ENCODE peak calls at places on chromosomes 2 and 18, in ten cellular contexts. J is adrenal gland; F is cardiac muscle cell; D is neural progenitor cell; Y is prostate gland; I is Karpas-422; O is PC-3; T is lower lobe of right lung; L is effector memory CD4-positive, alpha-beta T cell; R is testis. G is an unnamed sample. For H3K36me3 and H3K27me3, the result is how much of the 10 kb centered on the place peaks cover.

GRCh38 chr18:46485675-46486200 is 171.3 kb downstream of the LOXHD1 start:
- DNase-seq in O (peak), D (no peak), J (no peak), F (no peak), R (no peak), Y (no peak), L (no peak), I (no peak), T (no peak), G (no peak)

GRCh38 chr2:196481323-196481695 is 158.2 kb upstream of the CCDC150 start:
- DNase-seq in I (no peak), Y (no peak), D (no peak), J (no peak), L (no peak), R (no peak), O (no peak), F (peak), T (no peak), G (no peak)

GRCh38 chr2:108384662-108385393 is 7.1 kb downstream of the SULT1C4 start:
- DNase-seq in I (no peak), R (no peak), T (no peak), Y (no peak), D (no peak), L (no peak), J (no peak), F (no peak), O (no peak), G (no peak)

GRCh38 chr2:219010162-219010756 is 17.0 kb upstream of the CRYBA2 start:
- DNase-seq in J (no peak), Y (no peak), L (no peak), O (peak), I (peak), T (no peak), R (no peak), F (no peak), D (peak), G (peak)

GRCh38 chr2:241197947-241198346 is 9.5 kb downstream of the ANO7 start:
- DNase-seq in D (no peak), F (no peak), J (no peak), L (no peak), R (no peak), I (no peak), T (peak), O (no peak), Y (no peak), G (peak)

GRCh38 chr2:112972423-112973086 is 5.3 kb upstream of the IL36G start:
- DNase-seq in I (no peak), T (no peak), L (no peak), F (no peak), Y (no peak), O (peak), D (no peak), R (no peak), J (no peak), G (no peak)

GRCh38 chr2:168997794-168998193 is 33.3 kb downstream of the ABCB11 start:
- DNase-seq in D (no peak), R (no peak), J (no peak), F (no peak), O (no peak), Y (no peak), I (no peak), T (no peak), L (no peak), G (no peak)

GRCh38 chr2:67514515-67514914 is 117.4 kb downstream of the ETAA1 start:
- DNase-seq in I (no peak), R (no peak), T (no peak), F (no peak), L (no peak), J (no peak), O (peak), D (no peak), Y (no peak), G (no peak)

GRCh38 chr2:102028470-102028869 is 36.7 kb downstream of the IL1R2 start:
- DNase-seq in O (no peak), T (no peak), R (no peak), J (no peak), Y (no peak), D (no peak), L (no peak), I (no peak), F (no peak), G (no peak)

GRCh38 chr2:178291703-178292102 is 97.4 kb downstream of the OSBPL6 start:
- DNase-seq in L (no peak), O (no peak), R (no peak), T (no peak), J (no peak), D (no peak), Y (no peak), F (no peak), I (no peak), G (no peak)

GRCh38 chr2:47058061-47058931 is 96.8 kb downstream of the STPG4 start:
- DNase-seq in D (no peak), F (peak), Y (no peak), O (no peak), J (no peak), I (no peak), T (no peak), L (no peak), R (peak), G (no peak)

GRCh38 chr2:231093956-231094355 is 30.9 kb downstream of the HTR2B start:
- DNase-seq in F (no peak), L (no peak), D (no peak), O (no peak), R (no peak), J (no peak), I (no peak), T (no peak), Y (no peak), G (no peak)

DNA sequence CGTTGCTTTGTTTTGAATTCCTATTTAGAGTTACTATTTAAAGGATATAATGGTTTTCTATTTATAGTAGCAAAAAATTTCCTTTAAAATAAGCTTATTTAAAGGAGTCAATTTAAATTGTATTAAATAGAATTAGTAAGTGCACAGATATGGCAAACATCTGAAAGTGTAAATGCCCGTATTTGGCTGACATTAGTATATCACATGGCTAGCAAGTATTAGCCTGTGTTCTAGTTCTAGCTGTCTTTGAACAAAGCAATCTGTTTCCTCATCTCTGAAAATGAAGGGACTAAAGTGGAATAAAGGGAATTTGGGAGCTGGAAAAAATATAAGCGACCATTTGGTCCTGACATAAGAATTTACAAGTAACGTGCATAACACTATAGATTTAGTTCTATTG is 32.2 kb downstream of the PELI1 start:
- DNase-seq in F (no peak), T (no peak), J (no peak), O (no peak), Y (no peak), D (no peak), R (no peak), I (no peak), L (no peak), G (no peak)
- H3K36me3 ChIP-seq in F (under half), T (under half), J (under half), O (under half), Y (under half), D (under half), R (under half), I (under half), L (under half), G (under half)

DNA sequence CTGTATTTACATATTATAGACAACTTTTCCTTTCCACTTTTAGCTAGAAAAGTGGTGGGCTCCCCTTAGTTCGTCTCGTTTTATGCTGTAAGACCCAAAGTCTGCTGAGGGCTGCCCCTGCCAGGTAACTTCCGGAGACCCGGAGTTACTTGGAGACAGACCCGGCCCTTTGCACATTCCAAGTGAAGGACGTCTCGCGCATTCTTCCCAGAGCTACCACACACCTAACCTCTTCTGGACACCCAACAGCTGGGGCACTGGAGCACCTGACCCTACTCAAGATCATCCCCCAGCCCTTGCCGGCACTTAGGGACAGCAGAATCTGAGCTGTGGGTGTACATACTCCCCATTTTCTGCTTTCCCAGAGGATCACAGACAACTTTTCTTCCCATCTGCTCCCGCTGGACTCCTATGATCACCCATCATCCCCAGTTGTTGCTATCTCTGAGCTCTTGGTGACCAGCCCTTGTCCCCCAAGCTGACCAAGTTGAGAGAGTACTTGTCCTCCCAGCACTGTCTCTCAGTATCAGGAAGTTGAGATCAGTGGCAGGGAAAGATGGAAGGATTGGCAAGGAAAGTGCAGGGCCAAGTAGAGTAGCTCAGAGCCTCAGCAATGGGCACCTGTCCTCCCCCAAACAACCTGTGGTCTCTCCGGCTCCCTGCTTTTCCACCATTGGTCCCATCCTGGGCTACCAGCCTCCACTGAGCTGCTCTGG is 8.4 kb upstream of the SATB2 start:
- DNase-seq in F (no peak), J (no peak), O (no peak), T (no peak), D (peak), Y (no peak), L (no peak), R (no peak), I (no peak), G (peak)
- H3K27me3 ChIP-seq in F (half or more), J (half or more), O (under half), T (half or more), D (half or more), Y (under half), L (half or more), R (under half), I (under half), G (half or more)

DNA sequence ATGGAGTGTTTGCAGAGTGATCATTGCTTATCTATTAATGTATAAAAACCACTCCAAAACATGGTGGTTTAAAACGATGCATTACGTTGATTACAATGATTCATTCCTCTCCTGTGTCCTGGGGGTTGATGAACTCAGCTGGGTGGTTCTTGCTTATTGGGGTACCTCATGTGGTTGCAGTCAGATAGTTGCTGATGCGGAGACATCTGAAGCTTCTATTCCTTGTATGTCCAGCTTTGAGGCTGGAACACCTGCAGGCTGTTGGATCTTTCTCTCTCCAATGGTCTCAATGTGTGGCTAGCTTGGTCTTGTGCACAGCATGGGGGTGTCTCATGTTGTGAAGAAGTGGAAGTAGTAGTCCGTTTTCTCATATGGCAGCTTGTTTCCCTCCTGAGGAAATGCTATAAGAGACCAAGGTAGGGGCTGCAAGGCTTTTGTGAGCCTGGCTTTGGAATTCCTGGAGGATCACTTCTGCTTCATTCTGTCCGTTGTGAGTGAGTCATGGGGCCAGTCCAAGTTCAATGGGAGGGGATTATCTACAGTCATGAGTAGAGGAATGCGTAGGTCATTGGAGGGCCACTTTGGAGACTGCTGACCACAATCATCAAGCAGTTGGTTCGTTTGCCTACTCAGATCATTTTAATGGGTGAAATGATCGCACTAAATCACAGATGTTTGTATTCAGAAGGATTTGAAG is 601.0 kb downstream of the SLC4A3 start:
- DNase-seq in T (no peak), Y (no peak), O (peak), J (no peak), I (no peak), L (no peak), R (no peak), D (no peak), F (peak), G (no peak)
- H3K4me3 ChIP-seq in T (no peak), Y (no peak), O (peak), J (no peak), I (no peak), L (no peak), R (no peak), D (no peak), F (no peak), G (no peak)

GRCh38 chr18:79923896-79924585 is 27.4 kb downstream of the SLC66A2 start:
- DNase-seq in L (no peak), O (no peak), T (peak), Y (no peak), F (no peak), R (peak), D (no peak), I (no peak), J (peak), G (no peak)
- H3K36me3 ChIP-seq in L (under half), O (under half), T (under half), Y (under half), F (under half), R (under half), D (under half), I (half or more), J (under half), G (under half)

GRCh38 chr2:15754703-15755099 is 163.0 kb downstream of the DDX1 start:
- DNase-seq in J (no peak), L (no peak), T (no peak), R (no peak), D (no peak), Y (no peak), O (no peak), I (no peak), F (no peak), G (no peak)
- H3K27me3 ChIP-seq in J (under half), L (under half), T (under half), R (under half), D (under half), Y (under half), O (half or more), I (under half), F (under half), G (under half)